ENCODE peak calls at places on chromosomes 12 and 14, in five cellular contexts. X is osteoblast, A is fibroblast of lung, B is IMR-90, V is endothelial cell of umbilical vein. T is an unnamed sample.

GRCh38 chr14:100652739-100653138 is 65.5 kb upstream of the BEGAIN start:
- DNase-seq in V (no peak), B (no peak), A (no peak), X (no peak), T (no peak)

GRCh38 chr12:47079894-47080724 is at the start of gene AMIGO2:
- DNase-seq in B (peak), A (peak), X (peak), V (peak), T (peak)

GRCh38 chr12:38664661-38665269 is 240.6 kb downstream of the CPNE8 start:
- DNase-seq in V (peak), A (no peak), X (peak), B (no peak), T (peak)

GRCh38 chr12:31590730-31591307 is at the start of gene DENND5B:
- DNase-seq in V (peak), A (peak), X (peak), B (peak), T (peak)

GRCh38 chr14:72420749-72421452 is 473.0 kb downstream of the DPF3 start:
- DNase-seq in B (peak), A (peak), X (no peak), V (peak), T (peak)

GRCh38 chr14:72844528-72844927 is 49.4 kb downstream of the DPF3 start:
- DNase-seq in X (no peak), A (no peak), B (no peak), V (no peak), T (peak)

GRCh38 chr12:18629916-18630315 is 107.9 kb downstream of the PLCZ1 start:
- DNase-seq in V (no peak), A (peak), X (no peak), B (no peak), T (peak)

GRCh38 chr12:124332068-124332672 is 37.3 kb downstream of the RFLNA start:
- DNase-seq in V (no peak), X (no peak), A (no peak), B (no peak), T (peak)

GRCh38 chr12:27969011-27969900 is 3.3 kb downstream of the PTHLH start:
- DNase-seq in X (peak), V (peak), B (peak), A (peak), T (peak)

DNA sequence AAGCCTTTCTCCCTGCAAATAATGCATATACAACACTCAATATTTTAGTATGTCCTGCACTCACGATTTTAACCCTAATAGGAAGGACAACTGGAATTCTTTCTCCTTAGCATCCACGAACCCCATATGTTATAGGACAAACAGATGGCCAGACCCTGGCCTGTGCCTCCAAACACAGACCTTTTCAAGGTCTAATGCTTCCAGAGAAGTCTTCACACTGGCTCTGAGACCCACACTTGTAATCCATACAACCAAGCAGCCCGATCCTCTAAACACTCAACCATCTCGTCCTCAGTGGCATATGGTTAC is 569 bp downstream of the SLC2A3 start:
- DNase-seq in V (no peak), B (no peak), X (no peak), A (no peak), T (no peak)
- H2AFZ ChIP-seq in V (peak), B (peak), X (no peak), A (no peak), T (no peak)

DNA sequence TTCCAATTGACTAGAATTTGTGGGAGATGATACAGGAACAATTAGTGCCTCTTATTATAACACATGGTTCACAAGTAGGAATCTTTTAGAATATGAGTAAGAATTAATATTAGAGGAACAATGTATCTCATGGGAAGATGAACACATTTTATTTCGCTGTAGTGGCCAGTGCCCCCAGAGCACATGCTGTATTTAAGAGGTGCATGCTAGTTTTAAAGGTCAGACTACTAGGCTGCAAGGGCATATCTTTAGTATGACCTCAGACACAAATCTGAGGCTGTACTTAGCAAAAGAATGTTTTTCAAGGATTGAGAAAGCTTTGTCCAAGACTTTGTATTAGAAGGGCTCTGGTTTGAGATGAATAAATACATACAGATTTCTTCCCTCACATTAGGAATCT is 586.9 kb downstream of the CCER1 start:
- DNase-seq in A (no peak), X (no peak), B (no peak), V (no peak), T (no peak)
- TF ChIP-seq CTCF in A (no peak), X (no peak), B (no peak), V (no peak), T (no peak)

GRCh38 chr14:91395998-91396660 is 21.5 kb downstream of the CCDC88C start:
- DNase-seq in A (peak), X (peak), B (no peak), V (no peak), T (no peak)
- H2AFZ ChIP-seq in A (no peak), X (peak), B (peak), V (no peak), T (no peak)

GRCh38 chr12:13661005-13661887 is 320.2 kb downstream of the GRIN2B start:
- DNase-seq in V (peak), A (peak), B (peak), X (no peak), T (peak)
- TF ChIP-seq CTCF in V (peak), A (peak), B (peak), X (peak), T (peak)

GRCh38 chr14:98192946-98193345 is 1079.1 kb downstream of the BCL11B start:
- DNase-seq in X (no peak), V (no peak), A (no peak), B (no peak), T (no peak)

GRCh38 chr14:98189521-98189920 is 1082.5 kb downstream of the BCL11B start:
- DNase-seq in A (no peak), B (no peak), X (no peak), V (no peak), T (no peak)

GRCh38 chr14:98187302-98187701 is 1084.7 kb downstream of the BCL11B start:
- DNase-seq in A (no peak), B (no peak), V (no peak), X (no peak), T (no peak)

GRCh38 chr14:98189077-98189476 is 1082.9 kb downstream of the BCL11B start:
- DNase-seq in V (no peak), A (no peak), X (no peak), B (no peak), T (no peak)

DNA sequence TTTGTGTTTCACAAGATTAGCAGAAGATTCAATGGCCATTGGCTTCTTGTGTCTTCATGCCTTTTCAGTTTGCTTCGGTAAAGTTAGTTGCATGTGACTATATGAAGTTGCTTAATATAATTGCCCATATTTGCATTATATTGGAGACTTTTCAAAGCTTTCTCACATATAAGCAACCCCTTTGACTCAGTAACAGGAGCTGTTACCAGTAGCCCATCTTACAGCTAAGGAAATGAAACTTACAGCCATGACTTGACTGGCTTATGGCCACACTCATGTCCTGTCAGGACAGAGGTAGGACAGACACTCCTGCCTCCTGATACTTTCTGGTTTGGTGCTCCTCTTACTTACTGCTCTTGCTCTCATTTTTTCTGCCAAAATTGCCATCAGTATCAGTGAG is 1082.1 kb downstream of the BCL11B start:
- DNase-seq in A (no peak), X (no peak), V (no peak), B (no peak), T (no peak)
- H2AFZ ChIP-seq in A (no peak), X (no peak), V (no peak), B (no peak), T (no peak)

GRCh38 chr14:102498005-102498677 is 11.4 kb downstream of the ANKRD9 start:
- DNase-seq in A (no peak), V (no peak), X (peak), B (no peak), T (peak)
- TF ChIP-seq CTCF in A (peak), V (peak), X (no peak), B (no peak), T (peak)

DNA sequence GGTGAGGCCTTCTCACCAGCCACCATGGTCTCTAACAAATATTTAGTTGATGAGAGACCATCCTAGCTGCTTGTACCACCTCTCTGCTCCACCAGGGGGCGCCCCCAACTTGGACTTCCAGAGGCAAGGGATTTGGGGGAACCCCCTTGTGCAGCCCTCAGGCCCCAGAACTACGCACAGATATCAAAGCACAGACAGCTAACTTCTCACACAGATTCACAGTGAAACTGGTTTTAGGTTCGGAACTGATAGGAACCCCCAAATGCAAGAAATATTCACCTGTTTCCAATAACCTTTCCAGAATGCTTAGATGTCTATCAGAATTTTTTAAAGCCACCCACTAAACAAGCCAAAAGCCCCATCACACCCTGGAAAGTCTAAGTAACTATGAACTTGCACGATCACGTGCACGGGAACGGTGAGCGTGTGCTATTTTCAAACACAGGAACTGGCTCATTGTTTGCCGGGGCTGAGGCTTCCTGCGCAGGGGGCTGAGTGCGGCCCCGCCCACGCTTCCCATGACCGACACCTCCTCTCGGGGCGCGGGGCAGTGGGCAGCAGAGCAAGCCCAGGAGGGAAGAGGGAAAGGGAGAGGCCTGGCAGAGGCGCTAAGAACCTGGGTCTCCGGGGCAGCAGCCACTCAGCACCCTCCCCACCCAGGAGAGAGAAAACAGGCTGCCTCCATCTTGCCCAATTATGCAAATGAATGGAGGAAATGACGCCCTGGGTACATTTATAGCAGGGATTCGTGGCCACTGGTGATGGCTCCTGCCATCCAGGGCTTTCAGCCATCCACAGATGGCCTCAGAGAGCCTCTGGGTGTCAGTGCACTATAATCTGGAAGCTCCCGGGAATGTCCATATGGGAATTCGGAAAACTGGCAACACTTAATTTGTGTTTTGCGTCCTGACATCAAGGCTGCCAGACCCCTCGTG is 79.4 kb upstream of the GPR68 start:
- DNase-seq in B (peak), V (peak), A (peak), X (peak), T (peak)
- H2AFZ ChIP-seq in B (no peak), V (no peak), A (peak), X (peak), T (no peak)

GRCh38 chr14:102047808-102048540 is 38.9 kb downstream of the HSP90AA1 start:
- DNase-seq in A (no peak), B (no peak), V (no peak), X (peak), T (no peak)

GRCh38 chr14:102049258-102050025 is 37.4 kb downstream of the HSP90AA1 start:
- DNase-seq in B (no peak), V (no peak), X (peak), A (no peak), T (no peak)

GRCh38 chr14:102043251-102044025 is 43.4 kb downstream of the HSP90AA1 start:
- DNase-seq in X (peak), A (no peak), V (no peak), B (no peak), T (peak)

GRCh38 chr14:102044566-102044965 is 42.3 kb downstream of the HSP90AA1 start:
- DNase-seq in X (no peak), B (no peak), A (no peak), V (no peak), T (no peak)

DNA sequence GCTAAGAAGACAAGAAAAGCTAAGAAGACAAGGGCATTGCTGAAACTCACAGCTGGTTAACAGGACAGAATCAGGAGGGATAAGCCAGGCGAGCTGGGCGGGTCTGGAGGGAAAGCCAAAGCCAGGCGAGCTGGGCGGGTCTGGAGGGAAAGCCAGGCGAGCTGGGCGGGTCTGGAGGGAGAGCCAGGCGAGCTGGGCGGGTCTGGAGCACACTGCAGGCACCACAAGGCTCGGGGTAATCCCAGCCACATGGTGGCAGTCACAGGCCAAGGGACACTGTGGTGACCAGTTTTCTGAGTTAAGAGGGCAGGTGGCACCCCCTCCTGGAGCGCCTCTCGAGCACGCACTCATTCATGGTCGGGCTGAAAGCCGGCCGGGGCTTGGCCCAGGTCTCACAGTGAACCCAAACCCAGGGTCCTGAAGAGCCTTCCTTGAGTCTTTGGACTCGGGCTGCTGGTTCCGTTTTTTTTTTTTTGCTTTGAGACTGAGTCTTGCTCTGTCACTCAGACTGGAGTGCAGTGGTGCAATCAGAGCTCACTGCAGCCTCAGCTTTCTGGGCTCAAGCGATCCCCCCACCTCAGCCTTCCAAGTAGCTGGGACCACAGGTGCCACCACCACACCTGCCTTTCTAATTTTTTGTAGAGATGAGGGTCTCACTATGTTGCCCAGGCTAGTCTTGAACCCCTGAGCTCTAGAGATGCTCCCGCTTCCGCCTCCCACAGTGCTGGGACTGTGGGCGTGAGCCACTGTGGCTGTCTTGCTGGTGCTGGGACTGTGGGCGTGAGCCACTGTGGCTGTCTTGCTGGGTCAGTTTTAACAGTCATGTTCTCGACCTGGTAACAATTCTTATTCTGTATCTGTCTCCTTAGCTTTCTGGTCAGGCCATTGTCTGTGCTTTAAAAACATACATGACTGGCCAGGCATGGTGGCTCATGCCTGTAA is 40.2 kb downstream of the HSP90AA1 start:
- DNase-seq in V (peak), A (peak), B (peak), X (peak), T (peak)
- TF ChIP-seq CTCF in V (no peak), A (peak), B (peak), X (no peak), T (peak)

DNA sequence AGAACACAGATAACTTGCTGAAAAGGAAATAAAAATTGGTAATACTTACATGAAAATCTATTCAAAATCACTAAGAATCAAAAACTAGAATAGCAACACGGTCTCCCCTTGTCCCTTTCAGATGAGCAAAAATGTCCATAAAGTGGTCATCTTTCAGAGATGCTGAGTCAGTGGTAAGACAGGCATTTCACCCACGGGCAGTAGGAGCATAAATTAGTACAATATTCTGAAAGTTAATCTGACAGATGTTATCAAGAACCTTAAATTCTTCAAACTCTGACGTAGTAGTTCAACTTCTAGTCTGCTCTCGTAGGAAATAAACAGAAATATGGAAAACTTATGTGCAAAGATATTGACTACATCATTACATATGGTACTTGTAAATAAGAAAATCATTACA is 33.1 kb upstream of the GNPNAT1 start:
- DNase-seq in V (peak), X (no peak), B (peak), A (peak), T (no peak)
- H2AFZ ChIP-seq in V (no peak), X (no peak), B (no peak), A (no peak), T (peak)